ENCODE peak calls at places on chromosomes 4 and X, in eight cellular contexts. A, R, Q, H, B, C, J and M are unnamed samples. For H3K36me3 and H3K4me1, the result is how much of the 10 kb centered on the place peaks cover.

GRCh38 chrX:46582964-46583363 is 9.4 kb downstream of the CHST7 start:
- DNase-seq in A (no peak), R (no peak), Q (peak), H (peak), B (no peak), C (no peak), J (peak), M (peak)

GRCh38 chr4:11623726-11624037 is 195.0 kb upstream of the HS3ST1 start:
- DNase-seq in A (no peak), R (no peak), Q (no peak), H (peak), B (peak), C (peak), J (no peak), M (peak)

GRCh38 chr4:7657545-7658296 is 223.0 kb upstream of the PSAPL1 start:
- DNase-seq in A (no peak), R (no peak), Q (no peak), H (no peak), B (no peak), C (no peak), J (no peak), M (no peak)

GRCh38 chr4:5370286-5370685 is 319.0 kb downstream of the STK32B start:
- DNase-seq in A (no peak), R (no peak), Q (peak), H (peak), B (peak), C (no peak), J (peak), M (peak)

GRCh38 chrX:119624951-119625668 is 18.9 kb upstream of the NKRF start:
- DNase-seq in A (no peak), R (no peak), Q (no peak), H (no peak), B (no peak), C (no peak), J (no peak), M (no peak)

GRCh38 chr4:112173593-112174559 is 28.6 kb downstream of the FAM241A start:
- DNase-seq in A (no peak), R (peak), Q (peak), H (no peak), B (no peak), C (no peak), J (no peak), M (peak)

GRCh38 chr4:159900562-159900961 is 797.7 kb downstream of the RAPGEF2 start:
- DNase-seq in A (no peak), R (no peak), Q (no peak), H (no peak), B (no peak), C (no peak), J (no peak), M (no peak)

GRCh38 chr4:10083861-10084641 is 32.5 kb downstream of the WDR1 start:
- DNase-seq in A (no peak), R (no peak), Q (no peak), H (no peak), B (peak), C (no peak), J (no peak), M (no peak)

GRCh38 chr4:8675906-8676305 is 83.3 kb downstream of the CPZ start:
- DNase-seq in A (no peak), R (no peak), Q (no peak), H (no peak), B (no peak), C (no peak), J (no peak), M (no peak)

GRCh38 chrX:95628796-95629195 is 1055.8 kb upstream of the DIAPH2 start:
- DNase-seq in A (no peak), R (no peak), Q (no peak), H (no peak), B (no peak), C (no peak), J (no peak), M (no peak)

GRCh38 chr4:165301833-165302232 is 25.6 kb upstream of the MSMO1 start:
- DNase-seq in A (no peak), R (no peak), Q (peak), H (peak), B (peak), C (no peak), J (peak), M (no peak)

GRCh38 chr4:151304226-151304625 is 21.2 kb downstream of the SH3D19 start:
- DNase-seq in A (no peak), R (no peak), Q (no peak), H (no peak), B (no peak), C (no peak), J (peak), M (no peak)

GRCh38 chrX:93673056-93673868 is at the start of gene NAP1L3:
- DNase-seq in A (no peak), R (no peak), Q (peak), H (peak), B (peak), C (peak), J (peak), M (peak)

GRCh38 chrX:115367455-115367854 is 77.9 kb downstream of the LUZP4 start:
- DNase-seq in A (no peak), R (no peak), Q (peak), H (peak), B (peak), C (no peak), J (peak), M (peak)

GRCh38 chrX:9135901-9136510 is 102.1 kb upstream of the FAM9B start:
- DNase-seq in A (no peak), R (no peak), Q (peak), H (peak), B (no peak), C (no peak), J (peak), M (no peak)

GRCh38 chr4:1500966-1501753 is 94.9 kb upstream of the NKX1-1 start:
- DNase-seq in A (no peak), R (no peak), Q (no peak), H (no peak), B (peak), C (no peak), J (no peak), M (no peak)

GRCh38 chr4:6327220-6327917 is 57.7 kb downstream of the WFS1 start:
- DNase-seq in A (peak), R (peak), Q (peak), H (peak), B (peak), C (peak), J (no peak), M (peak)

GRCh38 chr4:102390438-102390837 is 45.2 kb upstream of the SLC39A8 start:
- DNase-seq in A (no peak), R (no peak), Q (peak), H (no peak), B (no peak), C (no peak), J (peak), M (peak)

DNA sequence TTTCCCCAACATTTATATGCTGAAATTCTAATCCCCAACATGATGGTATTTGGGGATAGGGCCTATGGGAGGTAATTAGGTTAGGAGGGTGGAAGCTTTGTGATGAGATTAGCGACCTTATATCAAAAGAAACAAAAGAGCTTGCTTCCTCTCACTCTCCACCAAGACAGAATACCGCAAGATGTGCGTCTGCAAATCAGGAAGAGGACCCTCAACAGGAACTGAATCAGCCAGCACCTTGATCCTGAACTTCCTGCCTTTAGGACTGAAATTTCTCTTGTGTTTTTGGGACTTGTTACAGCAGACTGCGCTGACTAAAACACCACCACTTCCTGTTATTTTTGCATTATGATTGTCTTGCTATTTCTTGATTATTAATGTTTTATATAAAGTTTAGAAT is 1889.4 kb downstream of the C4orf33 start:
- DNase-seq in A (no peak), R (no peak), Q (no peak), H (no peak), B (no peak), C (peak), J (no peak), M (no peak)
- H2AFZ ChIP-seq in A (no peak), R (peak), Q (no peak), H (no peak), B (no peak), C (no peak), J (peak), M (no peak)

GRCh38 chr4:53463340-53463739 is 85.9 kb downstream of the FIP1L1 start:
- DNase-seq in A (no peak), R (no peak), Q (no peak), H (no peak), B (no peak), C (no peak), J (no peak), M (no peak)
- H3K36me3 ChIP-seq in A (under half), R (under half), Q (under half), H (under half), B (under half), C (under half), J (under half), M (under half)

GRCh38 chr4:86934772-86935498 is at the start of gene AFF1:
- DNase-seq in A (peak), R (peak), Q (peak), H (peak), B (peak), C (peak), J (peak), M (peak)
- H3K4me1 ChIP-seq in A (under half), R (under half), Q (under half), H (under half), B (under half), C (under half), J (under half), M (under half)

GRCh38 chr4:77100234-77100633 is 24.4 kb upstream of the CCNI start:
- DNase-seq in A (no peak), R (no peak), Q (no peak), H (no peak), B (no peak), C (no peak), J (no peak), M (peak)

GRCh38 chr4:77104405-77105292 is 28.9 kb upstream of the CCNI start:
- DNase-seq in A (peak), R (no peak), Q (peak), H (no peak), B (peak), C (no peak), J (peak), M (peak)
- H2AFZ ChIP-seq in A (no peak), R (no peak), Q (no peak), H (no peak), B (no peak), C (peak), J (peak), M (peak)

GRCh38 chr4:58761563-58761962 is 1651.4 kb upstream of the IGFBP7 start:
- DNase-seq in A (no peak), R (no peak), Q (no peak), H (no peak), B (no peak), C (no peak), J (no peak), M (no peak)

GRCh38 chr4:58760737-58761136 is 1650.6 kb upstream of the IGFBP7 start:
- DNase-seq in A (no peak), R (no peak), Q (no peak), H (no peak), B (no peak), C (no peak), J (no peak), M (no peak)

GRCh38 chr4:58760100-58760499 is 1649.9 kb upstream of the IGFBP7 start:
- DNase-seq in A (no peak), R (no peak), Q (no peak), H (no peak), B (no peak), C (no peak), J (no peak), M (no peak)
- H3K36me3 ChIP-seq in A (under half), R (under half), Q (under half), H (under half), B (under half), C (under half), J (under half), M (under half)

GRCh38 chr4:81606166-81606565 is 134.5 kb upstream of the RASGEF1B start:
- DNase-seq in A (no peak), R (no peak), Q (peak), H (no peak), B (no peak), C (no peak), J (no peak), M (no peak)

GRCh38 chr4:81604683-81605082 is 133.0 kb upstream of the RASGEF1B start:
- DNase-seq in A (no peak), R (no peak), Q (no peak), H (no peak), B (no peak), C (no peak), J (no peak), M (no peak)

GRCh38 chr4:81607947-81608346 is 136.2 kb upstream of the RASGEF1B start:
- DNase-seq in A (no peak), R (no peak), Q (peak), H (no peak), B (no peak), C (no peak), J (no peak), M (peak)

GRCh38 chr4:81605278-81605677 is 133.6 kb upstream of the RASGEF1B start:
- DNase-seq in A (no peak), R (no peak), Q (no peak), H (no peak), B (peak), C (peak), J (no peak), M (no peak)

GRCh38 chr4:81606796-81607550 is 135.3 kb upstream of the RASGEF1B start:
- DNase-seq in A (peak), R (no peak), Q (peak), H (no peak), B (no peak), C (no peak), J (no peak), M (peak)
- H3K4me1 ChIP-seq in A (under half), R (under half), Q (under half), H (under half), B (under half), C (under half), J (under half), M (under half)